ENCODE peak calls at places on chromosomes 4 and X, in seven cellular contexts. N is NCI-H524; V is hippocampal formation; I is A673; U is PC-3; W is activated CD4-positive, alpha-beta memory T cell treated with anti-CD3 and anti-CD28 coated beads, Interleukin-2, amount 10 ng/mL, durations not matched to agents 7 days and 5 days; H is activated effector memory CD4-positive, alpha-beta T cell treated with anti-CD3 and anti-CD28 coated beads, Interleukin-2, amount 50 U/mL, for 16 hours. G is an unnamed sample.

GRCh38 chr4:80335554-80336358 is at the start of gene CFAP299:
- DNase-seq in N (peak), V (peak), I (peak), U (no peak), W (peak), H (peak), G (peak)

GRCh38 chr4:15670576-15670975 is 11.1 kb upstream of the FAM200B start:
- DNase-seq in N (no peak), V (no peak), I (no peak), U (no peak), W (no peak), H (no peak), G (no peak)

GRCh38 chr4:15042529-15043167 is 40.4 kb downstream of the CPEB2 start:
- DNase-seq in N (no peak), V (no peak), I (no peak), U (peak), W (no peak), H (no peak), G (no peak)

GRCh38 chr4:73727685-73728084 is 12.7 kb upstream of the CXCL8 start:
- DNase-seq in N (no peak), V (no peak), I (no peak), U (peak), W (no peak), H (no peak), G (no peak)

GRCh38 chr4:28250646-28251045 is 1390.0 kb downstream of the STIM2 start:
- DNase-seq in N (no peak), V (no peak), I (no peak), U (no peak), W (no peak), H (no peak), G (no peak)

GRCh38 chrX:9905288-9905687 is 61.9 kb upstream of the CLDN34 start:
- DNase-seq in N (no peak), V (no peak), I (no peak), U (no peak), W (no peak), H (no peak), G (no peak)

GRCh38 chrX:19544693-19545305 is 29.5 kb upstream of the MAP3K15 start:
- DNase-seq in N (peak), V (peak), I (peak), U (peak), W (peak), H (no peak), G (peak)

GRCh38 chr4:15765910-15766703 is 12.0 kb upstream of the CD38 start:
- DNase-seq in N (no peak), V (no peak), I (no peak), U (no peak), W (peak), H (peak), G (no peak)

GRCh38 chrX:129495941-129496340 is 27.3 kb downstream of the SMARCA1 start:
- DNase-seq in N (no peak), V (no peak), I (no peak), U (peak), W (no peak), H (no peak), G (no peak)

GRCh38 chrX:75784689-75785491 is at the start of gene MAGEE2:
- DNase-seq in N (peak), V (peak), I (no peak), U (no peak), W (peak), H (peak), G (no peak)

GRCh38 chr4:123587983-123588494 is 191.4 kb downstream of the SPRY1 start:
- DNase-seq in N (no peak), V (no peak), I (peak), U (peak), W (no peak), H (no peak), G (peak)

GRCh38 chr4:159526172-159526571 is 423.3 kb downstream of the RAPGEF2 start:
- DNase-seq in N (no peak), V (no peak), I (peak), U (no peak), W (no peak), H (no peak), G (peak)

GRCh38 chrX:42704454-42704853 is 73.5 kb downstream of the PPP1R2C start:
- DNase-seq in N (no peak), V (no peak), I (no peak), U (no peak), W (no peak), H (no peak), G (no peak)

GRCh38 chrX:27162496-27162895 is 300.6 kb downstream of the PPP4R3C start:
- DNase-seq in N (no peak), V (no peak), I (no peak), U (no peak), W (no peak), H (no peak), G (no peak)

GRCh38 chr4:32374201-32374600 is 1654.0 kb downstream of the PCDH7 start:
- DNase-seq in N (no peak), V (no peak), I (no peak), U (no peak), W (no peak), H (no peak), G (no peak)

GRCh38 chr4:113951263-113951662 is 28.2 kb downstream of the ARSJ start:
- DNase-seq in N (no peak), V (no peak), I (no peak), U (no peak), W (no peak), H (no peak), G (no peak)

GRCh38 chr4:118757761-118758213 is 72.6 kb downstream of the METTL14 start:
- DNase-seq in N (no peak), V (no peak), I (no peak), U (no peak), W (no peak), H (no peak), G (no peak)

GRCh38 chr4:163492951-163493504 is 1.5 kb upstream of the TMA16 start:
- DNase-seq in N (no peak), V (no peak), I (peak), U (peak), W (no peak), H (no peak), G (no peak)

GRCh38 chr4:90840828-90841227 is 713.6 kb downstream of the CCSER1 start:
- DNase-seq in N (no peak), V (no peak), I (no peak), U (no peak), W (no peak), H (no peak), G (no peak)

GRCh38 chr4:92303621-92304027 is at the start of gene GRID2:
- DNase-seq in N (peak), V (peak), I (peak), U (peak), W (no peak), H (no peak), G (peak)

GRCh38 chr4:123546123-123546654 is 149.6 kb downstream of the SPRY1 start:
- DNase-seq in N (no peak), V (no peak), I (no peak), U (no peak), W (no peak), H (no peak), G (no peak)

G was measured in HuH-7.